ENCODE peak calls at places on chromosomes 7 and 10, in five cellular contexts. V is adrenal gland, S is H1, Z is HCT116, W is IMR-90. J is an unnamed sample.

GRCh38 chr10:19888061-19888660 is 71.9 kb downstream of the PLXDC2 start:
- DNase-seq in V (no peak), S (no peak), Z (no peak), W (no peak), J (no peak)

GRCh38 chr10:62083868-62084267 is 182.4 kb downstream of the ARID5B start:
- DNase-seq in V (no peak), S (no peak), Z (no peak), W (peak; percentile 84), J (no peak)

GRCh38 chr7:70506463-70506862 is 625.5 kb upstream of the GALNT17 start:
- DNase-seq in V (no peak), S (peak; percentile 17), Z (no peak), W (no peak), J (no peak)

GRCh38 chr10:46558411-46559185 is 2.1 kb upstream of the GPRIN2 start:
- DNase-seq in V (no peak), S (no peak), Z (no peak), W (no peak), J (no peak)

GRCh38 chr7:45036801-45037200 is 36.8 kb downstream of the CCM2 start:
- DNase-seq in V (no peak), S (no peak), Z (no peak), W (no peak), J (no peak)

GRCh38 chr10:359093-359492 is 223.8 kb downstream of the ZMYND11 start:
- DNase-seq in V (no peak), S (no peak), Z (no peak), W (no peak), J (no peak)

GRCh38 chr7:133275441-133276105 is 22.7 kb downstream of the EXOC4 start:
- DNase-seq in V (no peak), S (no peak), Z (no peak), W (no peak), J (no peak)

GRCh38 chr10:95196053-95196452 is 2.0 kb downstream of the ACSM6 start:
- DNase-seq in V (no peak), S (no peak), Z (no peak), W (peak; percentile 12), J (no peak)

GRCh38 chr7:140653319-140654108 is 12.9 kb upstream of the DENND2A start:
- DNase-seq in V (peak; percentile 59), S (no peak), Z (peak; percentile 65), W (peak; percentile 86), J (peak; percentile 73)

GRCh38 chr10:117684673-117685211 is 142.2 kb downstream of the EMX2 start:
- DNase-seq in V (no peak), S (no peak), Z (no peak), W (no peak), J (peak; percentile 9)

GRCh38 chr7:37062019-37062418 is 337.7 kb upstream of the AOAH start:
- DNase-seq in V (no peak), S (no peak), Z (no peak), W (peak; percentile 44), J (no peak)

GRCh38 chr10:43256531-43257209 is 10.2 kb downstream of the RASGEF1A start:
- DNase-seq in V (peak; percentile 13), S (no peak), Z (no peak), W (no peak), J (no peak)

GRCh38 chr10:98994030-98994429 is 241.6 kb downstream of the HPSE2 start:
- DNase-seq in V (no peak), S (no peak), Z (no peak), W (no peak), J (no peak)

GRCh38 chr10:102065561-102066420 is 642 bp downstream of the HPS6 start:
- DNase-seq in V (peak; percentile 35), S (no peak), Z (no peak), W (peak; percentile 13), J (peak; percentile 75)

GRCh38 chr10:74282151-74282852 is 131.3 kb downstream of the ADK start:
- DNase-seq in V (no peak), S (no peak), Z (no peak), W (peak; percentile 69), J (no peak)

GRCh38 chr7:36794689-36795088 is 70.4 kb upstream of the AOAH start:
- DNase-seq in V (no peak), S (no peak), Z (no peak), W (no peak), J (no peak)

GRCh38 chr10:43569681-43570080 is 4.7 kb downstream of the ZNF239 start:
- DNase-seq in V (no peak), S (no peak), Z (no peak), W (no peak), J (no peak)

GRCh38 chr7:102232686-102233286 is 53.9 kb upstream of the SH2B2 start:
- DNase-seq in V (no peak), S (no peak), Z (no peak), W (no peak), J (no peak)

GRCh38 chr7:151252961-151253691 is 4.6 kb upstream of the SMARCD3 start:
- DNase-seq in V (no peak), S (no peak), Z (no peak), W (no peak), J (no peak)

GRCh38 chr7:977326-978048 is 2.1 kb upstream of the COX19 start:
- DNase-seq in V (peak; percentile 89), S (no peak), Z (no peak), W (peak; percentile 46), J (no peak)

GRCh38 chr10:124025638-124026336 is 67.6 kb downstream of the CHST15 start:
- DNase-seq in V (no peak), S (no peak), Z (peak; percentile 15), W (no peak), J (no peak)

GRCh38 chr7:92092210-92092609 is 42.1 kb downstream of the CYP51A1 start:
- DNase-seq in V (no peak), S (no peak), Z (no peak), W (peak; percentile 3), J (no peak)

GRCh38 chr7:2601907-2602735 is 29.7 kb upstream of the TTYH3 start:
- DNase-seq in V (no peak), S (no peak), Z (no peak), W (no peak), J (no peak)

GRCh38 chr7:45593877-45594276 is 19.7 kb downstream of the ADCY1 start:
- DNase-seq in V (no peak), S (no peak), Z (no peak), W (no peak), J (no peak)

DNA sequence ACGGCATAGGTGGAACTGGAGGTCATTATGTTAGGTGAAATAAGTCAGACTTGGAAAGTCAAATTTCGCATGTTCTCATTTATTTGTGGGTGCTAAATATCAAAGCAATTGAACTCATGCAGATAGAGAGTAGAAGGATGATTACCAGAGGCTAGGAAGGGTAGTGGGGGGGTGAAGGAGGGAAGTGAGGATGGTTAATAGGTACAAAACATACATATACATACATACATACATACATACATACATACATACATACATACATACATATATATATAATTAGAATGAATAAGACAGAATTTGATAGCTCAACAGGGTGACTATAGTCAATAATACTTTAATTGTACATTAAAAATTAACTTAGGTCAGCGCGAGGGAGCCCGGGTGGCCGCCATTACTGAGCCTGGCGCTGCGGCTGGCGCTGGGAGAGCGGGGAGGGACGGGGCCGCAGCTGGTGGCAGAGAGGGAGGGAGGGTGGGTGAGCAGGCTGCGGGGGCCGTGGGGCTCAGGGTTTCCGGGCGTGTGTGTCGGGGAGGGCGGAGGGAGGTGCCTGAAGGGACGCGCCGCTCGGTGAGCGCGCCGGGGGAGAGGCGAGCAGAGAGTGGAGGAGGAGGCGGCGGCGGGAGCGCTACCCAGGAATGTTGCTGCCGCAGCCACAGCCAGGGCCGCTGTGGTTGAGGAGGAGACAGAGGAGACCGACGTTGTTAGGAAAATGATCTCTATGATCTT is 85.8 kb upstream of the EGFR start:
- DNase-seq in V (peak; percentile 89), S (peak; percentile 21), Z (peak; percentile 28), W (peak; percentile 66), J (no peak)
- TF ChIP-seq POLR2A in V (no peak), S (peak; percentile 63), Z (peak; percentile 22), W (no peak), J (no peak)

GRCh38 chr10:60778214-60778977 is at the start of gene CDK1:
- DNase-seq in V (peak; percentile 98), S (peak; percentile 93), Z (peak; percentile 97), W (peak; percentile 98), J (peak; percentile 98)
- TF ChIP-seq POLR2A in V (no peak), S (peak; percentile 93), Z (peak; percentile 70), W (peak; percentile 79), J (peak; percentile 94)

DNA sequence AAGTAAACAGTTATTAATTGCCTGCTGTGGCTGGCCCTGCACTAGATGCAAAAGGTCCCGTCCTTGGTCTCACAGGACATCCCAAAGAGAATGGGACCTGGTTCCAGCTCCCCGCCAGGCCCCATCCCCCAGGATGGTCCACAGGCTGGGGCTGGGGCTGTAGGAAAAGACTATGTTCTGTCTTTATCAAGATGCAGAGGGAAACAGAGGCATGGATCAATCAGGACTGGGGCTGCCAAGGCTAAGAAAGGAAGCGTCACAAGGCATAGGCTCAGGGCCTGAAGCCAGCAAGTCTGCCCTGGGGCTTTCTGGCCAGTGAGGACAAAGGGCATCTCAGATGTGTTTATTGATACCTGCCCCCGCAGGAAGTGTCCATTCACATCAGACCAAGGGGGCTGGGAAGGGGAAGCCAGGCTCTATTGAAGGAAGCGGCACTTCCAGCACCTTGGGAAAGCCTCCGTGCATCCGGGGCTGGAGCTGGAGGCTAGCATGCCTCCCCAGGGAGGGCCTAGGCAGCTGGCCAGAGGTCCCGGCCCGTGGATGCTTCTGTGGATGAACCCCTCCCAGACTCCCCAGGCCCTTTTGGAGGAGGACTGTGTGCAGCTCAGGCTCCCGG is 5.8 kb downstream of the VSIR start:
- DNase-seq in V (peak; percentile 48), S (no peak), Z (no peak), W (no peak), J (no peak)
- TF ChIP-seq POLR2A in V (no peak), S (no peak), Z (no peak), W (no peak), J (no peak)

GRCh38 chr10:59709472-59710125 is at the start of gene SLC16A9:
- DNase-seq in V (peak; percentile 96), S (peak; percentile 41), Z (peak; percentile 27), W (peak; percentile 11), J (peak; percentile 60)
- TF ChIP-seq POLR2A in V (peak; percentile 69), S (peak; percentile 40), Z (no peak), W (no peak), J (no peak)

DNA sequence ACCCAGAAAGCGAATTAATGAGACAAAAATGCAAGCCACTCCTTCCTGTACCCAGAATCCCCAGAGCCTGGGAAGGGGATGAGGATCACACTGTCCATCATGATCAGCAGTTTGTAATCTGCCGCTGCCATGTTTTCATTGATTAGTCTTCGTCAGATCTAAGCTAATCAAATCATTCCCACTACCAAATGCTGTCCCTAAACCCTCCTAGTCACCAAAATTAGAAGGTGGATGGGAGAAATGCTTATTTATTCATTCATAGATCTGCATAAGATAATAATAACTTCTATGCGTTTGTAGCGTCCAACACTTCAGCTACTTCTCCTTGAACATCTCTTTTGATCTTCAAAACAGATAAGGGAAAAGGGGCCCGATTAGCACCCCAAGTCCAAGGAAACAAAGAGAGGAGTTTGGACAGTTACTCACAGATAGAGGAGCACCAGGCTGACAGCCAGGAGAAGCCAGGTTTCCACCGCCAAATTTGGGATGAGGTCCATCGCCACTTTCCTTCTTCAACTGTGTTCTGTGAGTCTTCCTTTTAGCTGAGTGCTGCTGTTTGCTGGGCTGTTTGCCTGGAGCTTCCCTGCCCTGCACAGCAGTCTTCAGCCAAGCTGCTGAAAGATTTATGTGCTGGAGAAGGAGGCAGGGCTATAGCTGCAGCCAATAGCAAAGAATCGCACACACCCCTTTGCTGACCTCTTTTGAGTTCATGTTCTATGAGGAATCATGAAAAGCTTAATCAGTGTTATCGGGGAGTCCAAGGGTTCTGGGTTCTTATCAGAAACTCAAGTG is at the start of gene CYP3A5:
- DNase-seq in V (peak; percentile 84), S (no peak), Z (peak; percentile 24), W (no peak), J (no peak)
- TF ChIP-seq POLR2A in V (peak; percentile 44), S (no peak), Z (no peak), W (no peak), J (no peak)